ENCODE peak calls at places on chromosome 16, in five cellular contexts. E is transverse colon, P is stomach, J is left ventricle myocardium inferior, Q is right atrium auricular region. U is an unnamed sample.

GRCh38 chr16:12347365-12347764 is 370.8 kb downstream of the SNX29 start:
- DNase-seq in P (no peak), J (no peak), E (no peak), Q (no peak), U (no peak)

GRCh38 chr16:25012525-25012991 is 2.6 kb downstream of the ARHGAP17 start:
- DNase-seq in J (no peak), E (peak; percentile 59), Q (no peak), P (no peak), U (no peak)

GRCh38 chr16:89410794-89411309 is 79.5 kb downstream of the ANKRD11 start:
- DNase-seq in J (peak; percentile 55), P (peak; percentile 89), Q (peak; percentile 67), E (peak; percentile 40), U (peak; percentile 91)

GRCh38 chr16:83348991-83349390 is 458.8 kb upstream of the HSBP1 start:
- DNase-seq in P (no peak), Q (no peak), E (no peak), J (no peak), U (no peak)

GRCh38 chr16:2507679-2508064 is 6.1 kb upstream of the ATP6V0C start:
- DNase-seq in Q (no peak), J (peak; percentile 57), P (peak; percentile 44), E (peak; percentile 44), U (no peak)

GRCh38 chr16:62738631-62739030 is 702.4 kb upstream of the CDH8 start:
- DNase-seq in P (no peak), J (no peak), E (no peak), Q (no peak), U (no peak)

GRCh38 chr16:50311134-50311528 is 44.8 kb downstream of the ADCY7 start:
- DNase-seq in E (no peak), Q (peak; percentile 55), J (no peak), P (peak; percentile 20), U (no peak)

GRCh38 chr16:46828943-46829342 is 2.0 kb downstream of the C16orf87 start:
- DNase-seq in E (no peak), Q (no peak), J (no peak), P (no peak), U (no peak)

GRCh38 chr16:71916397-71916920 is 21.1 kb downstream of the IST1 start:
- DNase-seq in J (no peak), Q (no peak), E (no peak), P (no peak), U (no peak)

GRCh38 chr16:72029567-72030271 is 21.2 kb downstream of the DHODH start:
- DNase-seq in P (no peak), Q (no peak), J (no peak), E (no peak), U (no peak)

GRCh38 chr16:25633549-25633948 is 58.2 kb upstream of the HS3ST4 start:
- DNase-seq in E (no peak), Q (no peak), J (no peak), P (no peak), U (no peak)

GRCh38 chr16:8621572-8622314 is at the start of gene METTL22:
- DNase-seq in P (peak; percentile 95), Q (peak; percentile 83), J (peak; percentile 92), E (peak; percentile 93), U (peak; percentile 81)

GRCh38 chr16:66272461-66272860 is 94.0 kb upstream of the CDH5 start:
- DNase-seq in J (no peak), P (no peak), E (no peak), Q (no peak), U (no peak)

GRCh38 chr16:47045023-47045422 is 71.5 kb upstream of the DNAJA2 start:
- DNase-seq in P (no peak), E (no peak), Q (no peak), J (no peak), U (no peak)

GRCh38 chr16:89575247-89576172 is at the start of gene CPNE7:
- DNase-seq in E (no peak), P (no peak), J (no peak), Q (no peak), U (no peak)

GRCh38 chr16:75361936-75362335 is 71.4 kb downstream of the CFDP1 start:
- DNase-seq in Q (no peak), P (no peak), J (no peak), E (no peak), U (no peak)

GRCh38 chr16:75364286-75364791 is 69.0 kb downstream of the CFDP1 start:
- DNase-seq in J (no peak), P (no peak), E (no peak), Q (no peak), U (no peak)
- H3K36me3 ChIP-seq in J (peaks cover 8% of the 10 kb centered on the region), P (peaks cover 5% of the 10 kb centered on the region), E (no peaks in the 10 kb centered on the region), Q (no peaks in the 10 kb centered on the region), U (no peaks in the 10 kb centered on the region)

GRCh38 chr16:80341242-80341641 is 199.6 kb upstream of the DYNLRB2 start:
- DNase-seq in E (no peak), J (no peak), Q (no peak), P (no peak), U (no peak)
- TF ChIP-seq CTCF in E (no peak), J (no peak), Q (no peak), P (no peak), U (no peak)

GRCh38 chr16:4593069-4593468 is 21.6 kb downstream of the UBALD1 start:
- DNase-seq in E (no peak), P (no peak), J (no peak), Q (no peak), U (no peak)

GRCh38 chr16:4591191-4591590 is 23.5 kb downstream of the UBALD1 start:
- DNase-seq in E (no peak), J (no peak), P (no peak), Q (no peak), U (no peak)

GRCh38 chr16:4591706-4592470 is 22.8 kb downstream of the UBALD1 start:
- DNase-seq in J (no peak), Q (no peak), E (no peak), P (no peak), U (no peak)

GRCh38 chr16:4597174-4597573 is 17.5 kb downstream of the UBALD1 start:
- DNase-seq in Q (no peak), E (no peak), J (no peak), P (peak; percentile 46), U (no peak)

DNA sequence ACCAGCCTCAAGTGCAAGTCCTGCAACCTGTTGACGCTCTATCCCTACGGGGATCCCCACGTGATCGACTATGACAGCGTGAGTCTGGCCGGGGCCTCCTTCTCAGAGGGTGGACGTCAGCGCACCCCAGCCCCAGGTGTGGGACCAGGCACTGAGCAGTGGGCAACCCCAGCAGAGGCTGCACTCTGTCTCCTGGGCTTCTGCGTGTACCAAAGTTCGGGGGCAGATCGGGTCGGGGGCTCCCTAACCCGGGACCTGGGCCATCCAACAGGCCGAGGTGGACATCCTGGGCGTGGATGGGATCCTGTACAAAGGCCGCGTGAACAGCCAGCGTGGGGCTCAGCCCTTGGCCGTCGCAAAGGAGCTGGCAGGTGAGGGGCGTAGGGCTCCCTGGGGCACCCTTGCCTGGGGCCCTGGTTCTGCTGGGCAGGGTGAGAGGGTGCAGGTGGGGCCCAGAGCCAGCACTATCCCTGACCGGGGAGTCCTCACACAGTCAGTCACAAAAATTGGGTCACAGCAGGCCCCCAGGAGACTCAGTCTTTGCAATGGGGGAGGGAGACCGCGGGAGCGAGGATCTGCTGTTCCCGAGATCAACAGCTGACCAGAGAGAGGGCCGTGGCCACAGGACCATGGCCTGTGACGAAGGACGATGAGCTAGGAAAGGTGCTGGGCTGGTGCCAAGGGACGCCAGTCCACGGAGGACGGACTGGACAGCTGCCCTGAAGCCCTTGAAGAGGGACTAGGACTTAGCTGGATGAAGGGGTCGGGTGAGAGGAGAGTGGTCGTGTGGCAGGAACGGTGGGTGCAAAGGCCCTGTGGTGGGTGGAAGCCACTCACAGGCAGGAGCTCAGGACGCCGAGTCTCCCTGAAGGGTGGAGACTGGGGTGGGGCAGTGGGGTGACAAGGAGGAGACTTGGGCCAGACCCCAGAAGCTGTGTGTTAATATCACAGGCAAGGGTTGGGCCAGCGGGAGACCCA is 20.0 kb downstream of the UBALD1 start:
- DNase-seq in E (no peak), J (no peak), Q (no peak), P (no peak), U (no peak)
- H3K4me3 ChIP-seq in E (no peak overlapping the region), J (no peak overlapping the region), Q (no peak overlapping the region), P (no peak overlapping the region), U (no peak overlapping the region)

DNA sequence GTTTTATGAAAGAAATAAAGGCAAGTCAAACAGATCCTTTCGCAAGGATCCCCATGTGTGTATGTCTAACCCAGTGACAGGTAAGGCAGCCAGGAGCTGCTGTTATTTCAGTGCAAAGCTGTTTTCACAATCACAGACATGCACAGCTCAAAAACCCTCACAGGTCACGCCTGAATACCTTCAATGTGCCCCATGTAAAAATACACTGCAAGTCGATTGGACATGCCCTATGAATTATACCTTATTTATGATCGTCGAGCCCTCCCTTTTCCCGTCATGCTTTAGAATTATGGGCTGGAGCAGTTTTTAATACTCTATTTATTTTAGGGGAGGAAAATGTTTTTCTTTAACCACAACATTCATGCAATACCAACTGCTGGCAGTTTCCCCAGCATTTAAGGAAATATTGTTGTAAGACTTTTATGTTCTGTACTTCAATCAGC is 362.1 kb downstream of the WWOX start:
- DNase-seq in E (peak; percentile 41), P (no peak), J (no peak), Q (no peak), U (peak; percentile 76)
- H3K36me3 ChIP-seq in E (no peaks in the 10 kb centered on the region), P (no peaks in the 10 kb centered on the region), J (no peaks in the 10 kb centered on the region), Q (no peaks in the 10 kb centered on the region), U (no peaks in the 10 kb centered on the region)

GRCh38 chr16:85568519-85568918 is 44.6 kb upstream of the GSE1 start:
- DNase-seq in Q (peak; percentile 83), P (peak; percentile 73), E (peak; percentile 84), J (no peak), U (no peak)

GRCh38 chr16:85565340-85565739 is 47.8 kb upstream of the GSE1 start:
- DNase-seq in Q (no peak), P (no peak), E (no peak), J (no peak), U (no peak)

GRCh38 chr16:85567101-85567866 is 45.8 kb upstream of the GSE1 start:
- DNase-seq in Q (no peak), P (no peak), J (no peak), E (peak; percentile 89), U (no peak)

GRCh38 chr16:85565796-85566501 is 47.2 kb upstream of the GSE1 start:
- DNase-seq in P (no peak), Q (no peak), E (no peak), J (no peak), U (no peak)

GRCh38 chr16:85566502-85567100 is 46.5 kb upstream of the GSE1 start:
- DNase-seq in E (peak; percentile 55), P (no peak), Q (no peak), J (no peak), U (no peak)
- TF ChIP-seq CTCF in E (peak; percentile 20), P (no peak), Q (no peak), J (no peak), U (no peak)

DNA sequence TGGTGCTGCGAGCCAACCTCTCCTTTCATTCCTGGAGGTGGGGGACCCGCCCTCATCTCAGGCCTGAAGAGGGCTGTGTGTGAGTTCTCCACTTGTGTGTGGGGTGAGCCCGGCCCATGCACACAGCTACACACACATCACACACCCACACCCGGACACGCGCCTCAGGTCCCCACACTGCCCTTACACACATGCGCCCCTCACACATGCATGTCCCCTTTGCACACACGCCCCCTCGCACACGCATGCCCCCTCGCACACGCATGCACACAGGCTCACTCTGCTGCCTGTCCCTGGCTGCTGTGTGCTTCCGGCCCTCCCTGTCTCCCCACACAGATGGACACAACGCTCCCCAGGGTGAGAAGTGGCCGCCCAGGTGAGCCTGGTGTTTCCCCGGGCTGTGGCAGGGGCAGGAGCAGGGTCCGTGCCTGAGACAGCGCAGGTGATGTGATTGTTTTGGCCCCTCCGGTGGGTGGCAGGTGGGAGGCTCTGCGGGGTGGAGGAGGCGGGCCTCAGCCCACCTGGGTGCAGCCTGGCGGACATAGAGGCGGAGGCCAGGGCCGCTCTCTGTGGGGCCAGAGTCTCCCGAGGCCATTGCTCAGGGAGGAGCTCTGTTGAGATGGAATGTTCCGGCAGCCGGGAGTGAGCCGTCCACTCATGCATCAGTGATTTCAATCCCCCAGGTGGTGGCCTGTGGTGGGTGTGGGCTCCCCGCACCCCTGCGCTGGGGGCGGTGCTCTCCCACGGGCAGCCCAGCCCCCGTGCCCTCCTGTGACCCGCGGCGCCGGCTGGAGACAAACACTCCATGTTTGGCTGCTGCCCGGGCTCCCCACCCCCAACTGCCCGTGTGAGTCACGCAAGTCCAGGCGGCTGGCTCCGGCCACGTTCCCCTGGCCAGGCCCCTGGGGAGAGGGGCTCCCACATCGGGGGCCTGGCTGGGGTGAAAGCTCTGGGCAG is 29.1 kb downstream of the CACNA1H start:
- DNase-seq in J (peak; percentile 65), P (peak; percentile 60), E (peak; percentile 61), Q (peak; percentile 65), U (no peak)
- H3K4me3 ChIP-seq in J (peak overlapping the region; percentile 17), P (peak overlapping the region; percentile 27), E (no peak overlapping the region), Q (no peak overlapping the region), U (no peak overlapping the region)